ENCODE peak calls at places on chromosome 4, in nine cellular contexts. E is astrocyte of the spinal cord, M is foreskin fibroblast, H is neural progenitor cell, L is osteoblast, Z is left ventricle myocardium inferior, A is GM06990, C is fibroblast of the aortic adventitia, V is dorsolateral prefrontal cortex. Q is an unnamed sample.
A peak's percentile ranks its signal among the peaks of the same experiment; 100 is the strongest.

GRCh38 chr4:48173055-48173991 is 39.3 kb upstream of the TXK start:
- DNase-seq in V (no peak), M (peak; percentile 61), H (peak; percentile 2), Z (no peak), E (peak; percentile 88), C (peak; percentile 74), A (no peak), L (no peak), Q (peak; percentile 81)

GRCh38 chr4:20354120-20354519 is 102.4 kb downstream of the SLIT2 start:
- DNase-seq in Z (no peak), L (no peak), V (no peak), E (peak; percentile 50), C (no peak), H (peak; percentile 72), M (no peak), A (no peak), Q (no peak)

GRCh38 chr4:100489316-100489715 is 28.5 kb downstream of the EMCN start:
- DNase-seq in L (no peak), V (no peak), C (peak; percentile 29), H (no peak), Z (no peak), A (no peak), M (no peak), E (no peak), Q (peak; percentile 13)

GRCh38 chr4:40564815-40565505 is 64.7 kb downstream of the RBM47 start:
- DNase-seq in V (no peak), A (no peak), Z (no peak), M (no peak), H (no peak), C (no peak), E (no peak), L (no peak), Q (no peak)

GRCh38 chr4:83075271-83075670 is 39.3 kb downstream of the PLAC8 start:
- DNase-seq in C (peak; percentile 26), V (no peak), E (no peak), M (no peak), H (no peak), A (no peak), L (no peak), Z (no peak), Q (no peak)

GRCh38 chr4:124839786-124840390 is 127.4 kb upstream of the ANKRD50 start:
- DNase-seq in E (no peak), M (no peak), L (no peak), C (no peak), V (no peak), A (no peak), H (peak; percentile 8), Z (no peak), Q (peak; percentile 14)

GRCh38 chr4:40255722-40256281 is 59.0 kb downstream of the RHOH start:
- DNase-seq in Z (no peak), L (peak; percentile 86), A (no peak), M (peak; percentile 94), C (peak; percentile 96), E (peak; percentile 98), H (no peak), V (no peak), Q (peak; percentile 96)

GRCh38 chr4:161256716-161257115 is 907.1 kb downstream of the FSTL5 start:
- DNase-seq in M (no peak), Z (no peak), V (no peak), L (no peak), A (no peak), H (peak; percentile 7), E (no peak), C (no peak), Q (peak; percentile 14)

DNA sequence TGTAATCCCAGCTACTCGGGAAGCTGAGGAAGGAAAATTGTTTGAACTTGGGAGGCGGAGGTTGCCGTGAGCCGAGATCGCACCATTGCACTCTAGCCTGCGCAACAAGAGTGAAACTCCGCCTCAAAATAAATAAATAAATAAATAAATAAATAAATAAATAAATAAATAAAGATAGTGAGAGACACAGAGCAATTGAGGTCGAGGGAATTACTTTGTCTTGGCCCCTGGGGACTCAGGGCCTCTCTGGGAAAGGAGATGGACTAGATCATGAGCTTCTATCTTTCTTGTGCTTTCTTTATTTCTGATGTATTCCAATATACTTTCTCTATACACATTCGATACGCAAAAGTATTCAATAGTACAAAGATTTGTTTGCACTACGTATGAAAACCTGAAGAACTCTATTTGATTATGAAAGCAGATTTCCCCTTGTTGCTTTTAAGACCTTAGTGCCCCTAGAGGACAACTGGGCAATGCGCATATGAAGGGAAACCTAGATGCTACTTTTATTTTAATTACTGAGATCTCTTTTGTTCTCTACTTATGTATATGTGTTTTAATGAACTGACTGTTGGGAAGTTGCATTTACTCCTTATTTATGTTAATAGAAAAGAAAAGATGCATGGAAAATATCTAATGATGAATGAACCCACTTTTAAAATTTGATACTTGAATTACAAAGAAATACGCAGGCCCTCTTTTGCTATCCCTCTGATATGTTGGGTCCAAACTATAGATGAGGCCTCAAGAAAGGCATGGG is 12.8 kb upstream of the ELOVL6 start:
- DNase-seq in L (peak; percentile 91), C (peak; percentile 73), V (no peak), Z (no peak), H (peak; percentile 48), E (peak; percentile 50), M (no peak), A (no peak), Q (peak; percentile 63)
- TF ChIP-seq CTCF in L (peak; percentile 87), C (peak; percentile 95), V (peak; percentile 77), Z (peak; percentile 83), H (peak; percentile 75), E (peak; percentile 91), M (peak; percentile 84), A (peak; percentile 84), Q (peak; percentile 84)

DNA sequence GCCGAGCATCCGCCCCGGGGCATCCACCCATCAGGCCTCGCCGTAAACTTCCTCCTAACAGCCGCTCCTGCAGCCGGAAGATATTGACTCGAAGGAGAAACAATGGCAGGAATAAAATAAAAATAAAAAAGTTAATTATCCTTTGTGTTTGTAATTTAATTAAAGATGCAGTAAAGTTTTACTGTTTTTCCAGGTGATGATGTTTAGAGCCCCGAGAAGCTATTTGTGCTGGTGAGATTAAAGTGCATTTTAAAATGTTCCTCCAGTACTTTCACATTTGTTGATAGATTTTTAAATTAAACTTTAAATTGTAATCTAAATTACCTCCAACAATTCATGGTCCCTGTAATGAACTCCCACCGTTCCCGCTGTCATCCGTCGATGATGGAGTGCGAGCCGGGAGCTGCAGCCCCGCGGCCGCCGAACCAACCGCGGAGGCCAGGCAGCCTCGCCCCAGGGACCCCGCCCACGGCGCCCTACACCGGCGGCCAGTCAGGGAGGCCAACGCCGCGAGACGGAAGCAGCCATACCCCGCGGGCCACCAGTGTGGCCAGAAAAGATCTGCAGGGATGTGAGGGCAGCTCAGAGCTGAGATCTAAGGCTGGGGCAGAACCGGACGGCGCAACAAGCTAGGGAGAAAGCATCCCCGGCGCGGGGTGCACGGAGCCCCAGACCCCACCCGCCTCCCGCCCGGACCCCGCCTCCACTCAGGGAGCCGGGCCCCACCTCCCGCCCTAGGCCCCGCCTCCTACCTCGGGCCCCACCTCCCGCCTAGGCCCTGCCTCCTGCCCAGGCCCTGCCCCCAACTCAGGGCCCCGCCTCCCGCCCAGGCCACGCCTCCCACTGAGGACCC is 104.1 kb downstream of the FAM53A start:
- DNase-seq in C (peak; percentile 89), H (peak; percentile 90), Z (peak; percentile 91), A (peak; percentile 83), V (peak; percentile 62), E (peak; percentile 83), M (no peak), L (peak; percentile 99), Q (peak; percentile 57)
- H3K4me3 ChIP-seq in C (peak overlapping the region; percentile 70), H (peak overlapping the region; percentile 48), Z (peak overlapping the region; percentile 71), A (peak overlapping the region; percentile 40), V (peak overlapping the region; percentile 66), E (peak overlapping the region; percentile 42), M (peak overlapping the region; percentile 63), L (peak overlapping the region; percentile 81), Q (peak overlapping the region; percentile 35)

DNA sequence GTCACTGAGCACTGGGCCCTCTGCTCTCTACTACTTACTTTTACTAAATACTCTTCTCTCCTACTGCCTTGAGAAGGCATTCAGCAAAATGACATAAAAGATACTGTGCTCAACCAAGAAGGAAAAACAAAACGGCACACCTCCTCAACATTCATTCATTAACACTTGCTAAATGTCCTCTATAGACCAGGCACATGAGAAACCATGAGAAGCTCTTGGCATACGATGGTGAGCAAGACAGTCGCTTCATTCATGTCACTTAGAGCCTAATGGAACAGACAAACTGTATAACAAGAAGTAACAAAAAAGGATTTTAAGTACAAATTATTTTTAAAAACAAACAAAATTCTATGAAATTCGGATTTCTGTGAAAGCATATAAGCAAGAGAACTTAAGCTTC is 38.7 kb downstream of the COL25A1 start:
- DNase-seq in L (peak; percentile 22), Z (no peak), E (no peak), M (no peak), A (no peak), H (no peak), V (no peak), C (no peak), Q (no peak)
- TF ChIP-seq CTCF in L (no peak), Z (no peak), E (no peak), M (no peak), A (no peak), H (no peak), V (no peak), C (no peak), Q (no peak)

GRCh38 chr4:26912069-26912468 is 51.4 kb downstream of the STIM2 start:
- DNase-seq in L (no peak), E (no peak), M (no peak), C (no peak), H (no peak), V (no peak), A (no peak), Z (no peak), Q (no peak)

GRCh38 chr4:26911254-26911653 is 50.6 kb downstream of the STIM2 start:
- DNase-seq in E (no peak), L (no peak), C (no peak), V (no peak), Z (no peak), A (no peak), H (no peak), M (no peak), Q (no peak)

GRCh38 chr4:26905172-26905571 is 44.5 kb downstream of the STIM2 start:
- DNase-seq in E (no peak), Z (no peak), C (no peak), H (no peak), V (no peak), M (no peak), L (no peak), A (no peak), Q (no peak)

GRCh38 chr4:26909369-26909768 is 48.7 kb downstream of the STIM2 start:
- DNase-seq in Z (no peak), A (no peak), V (no peak), L (no peak), M (no peak), E (peak; percentile 41), C (no peak), H (no peak), Q (no peak)

DNA sequence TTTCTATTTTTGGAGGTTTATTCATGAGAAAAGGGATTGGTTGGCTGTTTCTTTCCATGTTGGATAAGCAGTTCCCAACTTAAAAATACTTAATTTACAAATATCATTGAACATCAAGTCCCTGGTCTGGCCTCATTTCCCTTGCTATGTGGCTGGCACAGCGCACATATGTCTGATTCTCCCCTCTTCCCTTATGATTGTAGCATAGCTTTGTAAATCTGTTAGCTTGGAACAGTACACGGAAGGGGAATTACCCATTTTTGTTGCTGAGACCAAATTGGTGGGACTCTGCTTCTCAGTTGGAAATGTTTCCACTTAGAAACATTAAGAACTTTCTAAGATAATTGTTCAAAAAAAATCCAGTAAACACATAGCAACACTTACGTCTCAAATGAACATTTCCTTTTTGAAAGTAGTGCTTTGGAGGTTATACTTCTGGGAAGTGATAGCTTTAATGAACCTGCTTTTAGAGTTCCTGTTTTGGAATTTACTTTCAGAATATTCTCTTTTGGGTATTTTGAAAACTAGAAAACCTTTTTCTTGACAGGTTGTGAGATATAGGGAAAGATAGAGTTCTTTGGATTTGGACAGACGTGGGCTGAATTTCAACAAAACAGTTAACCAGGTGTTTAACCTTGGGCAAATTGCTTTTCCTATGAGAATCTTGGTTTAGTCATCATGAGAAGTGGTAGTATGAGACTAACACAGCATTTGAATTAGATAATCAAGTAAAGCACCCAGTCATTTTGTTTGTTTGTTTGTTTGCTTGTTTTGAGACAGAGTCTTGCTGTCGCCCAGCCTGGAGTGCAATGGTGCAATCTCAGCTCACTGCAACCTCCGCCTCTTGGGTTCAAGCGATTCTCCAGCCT is 47.3 kb downstream of the STIM2 start:
- DNase-seq in Z (no peak), E (no peak), M (no peak), V (no peak), A (no peak), C (no peak), L (no peak), H (no peak), Q (peak; percentile 9)
- H3K4me3 ChIP-seq in Z (peak overlapping the region; percentile 12), E (no peak overlapping the region), M (no peak overlapping the region), V (no peak overlapping the region), A (no peak overlapping the region), C (no peak overlapping the region), L (no peak overlapping the region), H (no peak overlapping the region), Q (no peak overlapping the region)